ENCODE peak calls at places on chromosomes 13 and 19, in five cellular contexts. One of them, this sample, is unnamed.
A peak's percentile ranks its signal among the peaks of the same experiment; 100 is the strongest.

GRCh38 chr13:39317284-39317683 is 279.0 kb downstream of the NHLRC3 start:
- DNase-seq in PC-3: peak; percentile 47
- DNase-seq in fibroblast of lung: peak; percentile 61
- DNase-seq in left ventricle myocardium inferior: peak; percentile 37
- DNase-seq in ovary: no peak
- DNase-seq in this sample: peak; percentile 39

GRCh38 chr19:51511353-51511752 is 9.8 kb upstream of the SIGLEC12 start:
- DNase-seq in fibroblast of lung: no peak
- DNase-seq in PC-3: peak; percentile 28
- DNase-seq in left ventricle myocardium inferior: no peak
- DNase-seq in ovary: no peak
- DNase-seq in this sample: no peak

GRCh38 chr19:16127776-16128371 is 15.6 kb upstream of the HSH2D start:
- DNase-seq in left ventricle myocardium inferior: no peak
- DNase-seq in ovary: no peak
- DNase-seq in fibroblast of lung: no peak
- DNase-seq in PC-3: no peak
- DNase-seq in this sample: no peak

GRCh38 chr13:45336025-45336800 is 4.8 kb downstream of the TPT1 start:
- DNase-seq in PC-3: no peak
- DNase-seq in fibroblast of lung: no peak
- DNase-seq in left ventricle myocardium inferior: no peak
- DNase-seq in ovary: no peak
- DNase-seq in this sample: no peak

GRCh38 chr13:49116873-49117272 is 103.3 kb upstream of the MLNR start:
- DNase-seq in fibroblast of lung: no peak
- DNase-seq in PC-3: no peak
- DNase-seq in left ventricle myocardium inferior: no peak
- DNase-seq in ovary: no peak
- DNase-seq in this sample: no peak

GRCh38 chr13:59750860-59751259 is 412.9 kb downstream of the DIAPH3 start:
- DNase-seq in ovary: no peak
- DNase-seq in left ventricle myocardium inferior: no peak
- DNase-seq in fibroblast of lung: peak; percentile 86
- DNase-seq in PC-3: no peak
- DNase-seq in this sample: peak; percentile 21

GRCh38 chr19:4456566-4456842 is 1.1 kb downstream of the UBXN6 start:
- DNase-seq in left ventricle myocardium inferior: no peak
- DNase-seq in ovary: no peak
- DNase-seq in PC-3: peak; percentile 34
- DNase-seq in fibroblast of lung: peak; percentile 72
- DNase-seq in this sample: peak; percentile 54

GRCh38 chr13:33140161-33140560 is 123.9 kb downstream of the KL start:
- DNase-seq in ovary: no peak
- DNase-seq in fibroblast of lung: no peak
- DNase-seq in PC-3: no peak
- DNase-seq in left ventricle myocardium inferior: no peak
- DNase-seq in this sample: no peak

GRCh38 chr19:48714759-48715261 is 4.7 kb downstream of the MAMSTR start:
- DNase-seq in ovary: no peak
- DNase-seq in fibroblast of lung: no peak
- DNase-seq in left ventricle myocardium inferior: no peak
- DNase-seq in PC-3: no peak
- DNase-seq in this sample: no peak

GRCh38 chr13:50130686-50131051 is 115.4 kb downstream of the KCNRG start:
- DNase-seq in fibroblast of lung: no peak
- DNase-seq in PC-3: peak; percentile 21
- DNase-seq in left ventricle myocardium inferior: peak; percentile 38
- DNase-seq in ovary: peak; percentile 32
- DNase-seq in this sample: peak; percentile 32

GRCh38 chr19:48630289-48631036 is 6.7 kb downstream of the DBP start:
- DNase-seq in fibroblast of lung: peak; percentile 58
- DNase-seq in left ventricle myocardium inferior: peak; percentile 86
- DNase-seq in ovary: peak; percentile 83
- DNase-seq in PC-3: no peak
- DNase-seq in this sample: no peak

GRCh38 chr13:42333613-42334328 is 61.8 kb downstream of the AKAP11 start:
- DNase-seq in PC-3: peak; percentile 62
- DNase-seq in fibroblast of lung: peak; percentile 13
- DNase-seq in left ventricle myocardium inferior: no peak
- DNase-seq in ovary: no peak
- DNase-seq in this sample: peak; percentile 22

GRCh38 chr19:33171916-33172359 is 22.2 kb upstream of the LRP3 start:
- DNase-seq in fibroblast of lung: peak; percentile 58
- DNase-seq in left ventricle myocardium inferior: no peak
- DNase-seq in PC-3: peak; percentile 53
- DNase-seq in ovary: no peak
- DNase-seq in this sample: peak; percentile 24

GRCh38 chr19:13794388-13794751 is 873 bp upstream of the ZSWIM4 start:
- DNase-seq in left ventricle myocardium inferior: peak; percentile 83
- DNase-seq in ovary: peak; percentile 94
- DNase-seq in PC-3: peak; percentile 63
- DNase-seq in fibroblast of lung: peak; percentile 98
- DNase-seq in this sample: peak; percentile 77

GRCh38 chr13:94121686-94122085 is 357.8 kb downstream of the DCT start:
- DNase-seq in fibroblast of lung: peak; percentile 91
- DNase-seq in PC-3: peak; percentile 32
- DNase-seq in ovary: no peak
- DNase-seq in left ventricle myocardium inferior: no peak
- DNase-seq in this sample: peak; percentile 21

GRCh38 chr19:6060600-6061391 is 49.5 kb downstream of the RFX2 start:
- DNase-seq in fibroblast of lung: peak; percentile 91
- DNase-seq in left ventricle myocardium inferior: no peak
- DNase-seq in ovary: no peak
- DNase-seq in PC-3: peak; percentile 59
- DNase-seq in this sample: peak; percentile 17

GRCh38 chr13:114148521-114148855 is 16.1 kb upstream of the RASA3 start:
- DNase-seq in left ventricle myocardium inferior: no peak
- DNase-seq in fibroblast of lung: no peak
- DNase-seq in ovary: no peak
- DNase-seq in PC-3: no peak
- DNase-seq in this sample: no peak

GRCh38 chr13:113584870-113585671 is 518 bp downstream of the TFDP1 start:
- DNase-seq in ovary: peak; percentile 44
- DNase-seq in fibroblast of lung: no peak
- DNase-seq in left ventricle myocardium inferior: no peak
- DNase-seq in PC-3: peak; percentile 11
- DNase-seq in this sample: no peak

GRCh38 chr19:49851456-49852259 is 699 bp downstream of the PTOV1 start:
- DNase-seq in left ventricle myocardium inferior: no peak
- DNase-seq in fibroblast of lung: peak; percentile 55
- DNase-seq in ovary: peak; percentile 71
- DNase-seq in PC-3: peak; percentile 43
- DNase-seq in this sample: no peak

GRCh38 chr19:31539386-31539785 is 190.2 kb upstream of the TSHZ3 start:
- DNase-seq in ovary: no peak
- DNase-seq in left ventricle myocardium inferior: no peak
- DNase-seq in PC-3: no peak
- DNase-seq in fibroblast of lung: no peak
- DNase-seq in this sample: no peak

GRCh38 chr19:4140237-4140711 is 13.2 kb upstream of the CREB3L3 start:
- DNase-seq in ovary: no peak
- DNase-seq in fibroblast of lung: peak; percentile 59
- DNase-seq in left ventricle myocardium inferior: no peak
- DNase-seq in PC-3: peak; percentile 64
- DNase-seq in this sample: peak; percentile 62

GRCh38 chr19:40750035-40750284 is 317 bp downstream of the ACTMAP start:
- DNase-seq in fibroblast of lung: no peak
- DNase-seq in ovary: no peak
- DNase-seq in PC-3: peak; percentile 45
- DNase-seq in left ventricle myocardium inferior: no peak
- DNase-seq in this sample: peak; percentile 54

GRCh38 chr13:29509999-29510586 is 85.4 kb downstream of the SLC7A1 start:
- DNase-seq in PC-3: no peak
- DNase-seq in left ventricle myocardium inferior: no peak
- DNase-seq in ovary: no peak
- DNase-seq in fibroblast of lung: peak; percentile 69
- DNase-seq in this sample: no peak

GRCh38 chr19:11581740-11582139 is 4.3 kb upstream of the ACP5 start:
- DNase-seq in ovary: no peak
- DNase-seq in fibroblast of lung: peak; percentile 44
- DNase-seq in left ventricle myocardium inferior: no peak
- DNase-seq in PC-3: no peak
- DNase-seq in this sample: no peak

GRCh38 chr13:106657104-106657503 is 89.2 kb upstream of the ARGLU1 start:
- DNase-seq in PC-3: no peak
- DNase-seq in fibroblast of lung: no peak
- DNase-seq in ovary: no peak
- DNase-seq in left ventricle myocardium inferior: no peak
- DNase-seq in this sample: no peak

GRCh38 chr13:23615677-23616076 is 45.5 kb downstream of the TNFRSF19 start:
- DNase-seq in PC-3: no peak
- DNase-seq in ovary: no peak
- DNase-seq in fibroblast of lung: peak; percentile 74
- DNase-seq in left ventricle myocardium inferior: no peak
- DNase-seq in this sample: no peak

GRCh38 chr13:113562085-113562749 is 22.3 kb upstream of the TFDP1 start:
- DNase-seq in fibroblast of lung: peak; percentile 75
- DNase-seq in ovary: peak; percentile 80
- DNase-seq in PC-3: peak; percentile 59
- DNase-seq in left ventricle myocardium inferior: peak; percentile 52
- DNase-seq in this sample: peak; percentile 48

GRCh38 chr13:110263906-110264305 is 43.1 kb downstream of the COL4A1 start:
- DNase-seq in PC-3: no peak
- DNase-seq in left ventricle myocardium inferior: peak; percentile 68
- DNase-seq in fibroblast of lung: no peak
- DNase-seq in ovary: peak; percentile 81
- DNase-seq in this sample: no peak

GRCh38 chr13:27967736-27968315 is 1.3 kb downstream of the CDX2 start:
- DNase-seq in left ventricle myocardium inferior: no peak
- DNase-seq in fibroblast of lung: no peak
- DNase-seq in ovary: no peak
- DNase-seq in PC-3: no peak
- DNase-seq in this sample: no peak

GRCh38 chr13:27965740-27966640 is 3.1 kb downstream of the CDX2 start:
- DNase-seq in ovary: no peak
- DNase-seq in left ventricle myocardium inferior: no peak
- DNase-seq in PC-3: no peak
- DNase-seq in fibroblast of lung: no peak
- DNase-seq in this sample: no peak

GRCh38 chr13:27966641-27967202 is 2.4 kb downstream of the CDX2 start:
- DNase-seq in fibroblast of lung: no peak
- DNase-seq in ovary: no peak
- DNase-seq in left ventricle myocardium inferior: no peak
- DNase-seq in PC-3: no peak
- DNase-seq in this sample: no peak

GRCh38 chr13:27968316-27969072 is 621 bp downstream of the CDX2 start:
- DNase-seq in PC-3: no peak
- DNase-seq in ovary: no peak
- DNase-seq in left ventricle myocardium inferior: no peak
- DNase-seq in fibroblast of lung: no peak
- DNase-seq in this sample: no peak

DNA sequence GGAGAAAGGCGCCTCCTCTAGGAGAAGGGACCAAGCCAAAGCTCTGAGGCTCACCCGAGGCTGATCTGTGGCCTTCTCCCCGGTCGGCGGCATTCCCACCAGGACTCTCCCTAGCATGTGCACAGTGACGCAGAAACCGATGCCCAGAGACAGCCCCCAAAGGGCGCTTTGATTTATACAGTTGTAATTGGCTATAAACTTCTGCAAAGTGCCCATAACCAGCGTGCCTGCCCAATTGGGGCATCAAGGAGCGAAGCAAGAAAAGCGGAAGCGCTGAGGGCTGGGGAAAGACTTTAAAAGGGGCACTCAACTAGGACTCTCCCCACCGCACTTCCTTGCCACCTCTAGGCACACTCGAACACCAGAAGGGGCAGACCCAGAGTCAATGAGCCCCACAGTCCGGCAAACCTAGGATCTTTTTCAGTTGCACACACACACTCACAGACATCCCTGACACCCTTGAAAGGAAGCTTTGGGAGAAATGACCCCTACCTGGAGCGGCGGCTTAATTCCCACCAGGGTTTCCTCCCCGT is 1.8 kb downstream of the CDX2 start:
- DNase-seq in left ventricle myocardium inferior: no peak
- DNase-seq in PC-3: no peak
- DNase-seq in fibroblast of lung: no peak
- DNase-seq in ovary: no peak
- DNase-seq in this sample: no peak
- H3K27me3 ChIP-seq in left ventricle myocardium inferior: peaks cover 100% of the 10 kb centered on the region
- H3K27me3 ChIP-seq in PC-3: peaks cover 50% of the 10 kb centered on the region
- H3K27me3 ChIP-seq in fibroblast of lung: peaks cover 68% of the 10 kb centered on the region
- H3K27me3 ChIP-seq in ovary: no peaks in the 10 kb centered on the region
- H3K27me3 ChIP-seq in this sample: peaks cover 66% of the 10 kb centered on the region

DNA sequence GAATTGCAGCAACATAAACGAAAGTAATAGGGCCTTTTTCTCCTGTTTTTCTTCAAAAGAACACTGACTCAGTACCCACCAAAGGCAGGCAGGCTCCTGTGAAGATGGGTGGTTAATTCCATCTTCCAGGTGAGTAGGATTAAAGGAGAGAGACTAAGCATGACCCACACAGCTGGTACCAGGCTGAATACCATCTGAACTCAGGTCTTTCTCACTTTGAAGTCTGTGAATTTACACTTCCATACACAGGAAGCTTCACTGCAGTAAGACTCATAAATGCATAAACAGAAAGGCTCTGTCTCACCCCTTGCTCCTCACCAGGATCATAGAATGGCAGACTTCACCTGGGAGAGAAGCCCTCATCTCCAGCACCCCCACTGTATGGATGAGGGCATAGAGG is 194.6 kb downstream of the KLF12 start:
- DNase-seq in PC-3: no peak
- DNase-seq in left ventricle myocardium inferior: no peak
- DNase-seq in fibroblast of lung: no peak
- DNase-seq in ovary: no peak
- DNase-seq in this sample: no peak
- TF ChIP-seq CTCF in PC-3: no peak
- TF ChIP-seq CTCF in left ventricle myocardium inferior: no peak
- TF ChIP-seq CTCF in fibroblast of lung: no peak
- TF ChIP-seq CTCF in ovary: no peak
- TF ChIP-seq CTCF in this sample: no peak

GRCh38 chr19:35931161-35931873 is 4.9 kb upstream of the LRFN3 start:
- DNase-seq in left ventricle myocardium inferior: peak; percentile 99
- DNase-seq in fibroblast of lung: peak; percentile 98
- DNase-seq in ovary: peak; percentile 99
- DNase-seq in PC-3: peak; percentile 98
- DNase-seq in this sample: peak; percentile 97
- H3K4me3 ChIP-seq in left ventricle myocardium inferior: peak overlapping the region; percentile 54
- H3K4me3 ChIP-seq in fibroblast of lung: no peak overlapping the region
- H3K4me3 ChIP-seq in ovary: no peak overlapping the region
- H3K4me3 ChIP-seq in PC-3: peak overlapping the region; percentile 64
- H3K4me3 ChIP-seq in this sample: peak overlapping the region; percentile 1

DNA sequence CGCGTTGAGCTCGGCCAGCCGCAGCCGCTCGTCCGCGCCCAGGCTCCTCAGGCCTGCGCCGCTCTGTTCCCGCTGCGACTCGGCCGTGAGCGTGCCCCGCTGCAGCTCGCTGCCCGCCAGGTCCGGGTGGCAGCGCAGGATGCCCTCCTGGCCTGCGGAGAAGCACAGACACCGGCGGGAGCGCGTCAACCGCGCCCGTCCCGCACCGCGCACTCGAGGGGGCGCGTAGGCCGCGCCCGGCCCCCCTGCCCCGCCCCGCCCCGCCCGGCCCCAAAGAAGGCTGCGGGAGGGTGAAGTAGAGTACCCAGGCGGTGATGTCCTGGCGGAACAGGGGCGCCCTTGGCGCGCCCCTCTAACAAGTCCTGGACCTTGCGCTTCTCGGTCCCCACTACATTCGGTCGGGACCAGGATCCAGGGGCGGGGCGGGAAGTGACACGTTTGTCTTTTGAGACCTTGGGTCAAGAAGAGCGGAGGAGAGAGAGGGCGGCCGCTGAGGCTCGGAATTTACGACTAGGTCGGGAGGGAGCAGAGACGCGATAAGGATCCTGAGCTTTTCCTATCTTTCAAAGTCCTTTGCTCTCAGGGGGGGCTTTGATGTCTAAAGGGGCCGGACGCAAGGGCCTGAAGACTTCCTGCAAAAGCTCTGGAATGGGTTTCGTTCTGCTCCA is 9.3 kb upstream of the CDX2 start:
- DNase-seq in fibroblast of lung: no peak
- DNase-seq in left ventricle myocardium inferior: no peak
- DNase-seq in PC-3: no peak
- DNase-seq in ovary: no peak
- DNase-seq in this sample: no peak
- H3K27me3 ChIP-seq in fibroblast of lung: peaks cover 72% of the 10 kb centered on the region
- H3K27me3 ChIP-seq in left ventricle myocardium inferior: peaks cover 100% of the 10 kb centered on the region
- H3K27me3 ChIP-seq in PC-3: peaks cover 30% of the 10 kb centered on the region
- H3K27me3 ChIP-seq in ovary: no peaks in the 10 kb centered on the region
- H3K27me3 ChIP-seq in this sample: peaks cover 72% of the 10 kb centered on the region